ENCODE peak calls at places on chromosomes 3 and 15, in eight cellular contexts. E is heart left ventricle, O is pancreas, V is iPS DF 6.9, C is PC-3, D is cardiac muscle cell, L is small intestine, Z is Caco-2. K is an unnamed sample.

GRCh38 chr3:89312141-89312540 is 204.7 kb downstream of the EPHA3 start:
- DNase-seq in E (no peak), O (no peak), V (no peak), C (no peak), D (no peak), L (no peak), Z (no peak), K (no peak)

GRCh38 chr3:29694783-29695182 is 413.9 kb downstream of the RBMS3 start:
- DNase-seq in E (no peak), O (no peak), V (no peak), C (peak; percentile 94), D (peak; percentile 97), L (no peak), Z (peak; percentile 44), K (no peak)

GRCh38 chr3:71317749-71318458 is 265.6 kb downstream of the FOXP1 start:
- DNase-seq in E (no peak), O (no peak), V (no peak), C (no peak), D (no peak), L (peak; percentile 69), Z (no peak), K (no peak)

GRCh38 chr3:194450341-194450740 is 36.5 kb downstream of the ATP13A3 start:
- DNase-seq in E (no peak), O (no peak), V (no peak), C (peak; percentile 62), D (no peak), L (no peak), Z (no peak), K (no peak)

GRCh38 chr15:75828429-75828828 is 14.8 kb upstream of the UBE2Q2 start:
- DNase-seq in E (no peak), O (no peak), V (no peak), C (no peak), D (no peak), L (no peak), Z (no peak), K (no peak)

GRCh38 chr3:112688819-112689218 is 47.9 kb upstream of the CCDC80 start:
- DNase-seq in E (no peak), O (no peak), V (no peak), C (peak; percentile 82), D (no peak), L (no peak), Z (no peak), K (no peak)

GRCh38 chr15:41417812-41418211 is 917 bp downstream of the RTF1 start:
- DNase-seq in E (no peak), O (no peak), V (no peak), C (no peak), D (peak; percentile 14), L (peak; percentile 16), Z (no peak), K (no peak)

GRCh38 chr3:108489776-108490175 is 20.6 kb downstream of the MYH15 start:
- DNase-seq in E (no peak), O (no peak), V (peak; percentile 52), C (peak; percentile 71), D (peak; percentile 70), L (peak; percentile 35), Z (peak; percentile 51), K (no peak)

GRCh38 chr15:78065284-78065872 is 12.1 kb downstream of the TBC1D2B start:
- DNase-seq in E (peak; percentile 46), O (no peak), V (no peak), C (peak; percentile 20), D (peak; percentile 99), L (no peak), Z (peak; percentile 31), K (peak; percentile 72)

GRCh38 chr3:126511291-126511690 is 6.3 kb downstream of the UROC1 start:
- DNase-seq in E (no peak), O (peak; percentile 33), V (no peak), C (no peak), D (no peak), L (no peak), Z (no peak), K (peak; percentile 10)

GRCh38 chr3:172646439-172647015 is 64.3 kb downstream of the NCEH1 start:
- DNase-seq in E (peak; percentile 27), O (no peak), V (no peak), C (peak; percentile 41), D (peak; percentile 88), L (no peak), Z (no peak), K (no peak)

GRCh38 chr15:58052334-58052733 is 13.2 kb downstream of the ALDH1A2 start:
- DNase-seq in E (no peak), O (no peak), V (no peak), C (no peak), D (no peak), L (no peak), Z (no peak), K (peak; percentile 57)

GRCh38 chr3:5840091-5840490 is 652.6 kb downstream of the EDEM1 start:
- DNase-seq in E (no peak), O (no peak), V (no peak), C (no peak), D (no peak), L (no peak), Z (no peak), K (no peak)

DNA sequence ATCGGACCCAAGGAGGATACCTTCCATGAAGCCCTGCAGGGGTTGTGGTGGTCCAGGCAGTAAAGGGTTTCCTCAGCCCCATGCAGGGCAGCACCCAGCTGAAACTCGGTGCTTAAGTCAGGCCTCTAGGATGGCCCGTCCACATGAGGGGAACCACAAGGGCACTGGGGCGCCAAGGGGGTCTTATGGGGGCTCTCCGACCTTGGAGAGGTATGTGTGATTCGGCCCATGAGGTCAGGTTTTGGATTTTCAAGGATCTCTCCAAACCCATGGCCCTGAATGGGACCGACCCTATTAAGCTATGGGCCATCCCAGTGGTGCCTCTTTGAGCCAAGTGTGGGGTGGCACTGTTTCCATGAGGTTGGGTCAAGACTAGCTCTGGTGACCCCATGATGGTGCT is 233.3 kb downstream of the SNRPN start:
- DNase-seq in E (no peak), O (no peak), V (no peak), C (no peak), D (no peak), L (no peak), Z (no peak), K (no peak)
- H3K9me3 ChIP-seq in E (no peaks in the 10 kb centered on the region), O (no peaks in the 10 kb centered on the region), V (peaks cover 10% of the 10 kb centered on the region), C (no peaks in the 10 kb centered on the region), D (no peaks in the 10 kb centered on the region), L (peaks cover 13% of the 10 kb centered on the region), Z (peaks cover 52% of the 10 kb centered on the region), K (no peaks in the 10 kb centered on the region)

GRCh38 chr15:21267231-21267630 is 173.1 kb downstream of the POTEB3 start:
- DNase-seq in E (no peak), O (no peak), V (no peak), C (peak; percentile 1), D (no peak), L (no peak), Z (no peak), K (no peak)

GRCh38 chr15:21261965-21262850 is 178.1 kb downstream of the POTEB3 start:
- DNase-seq in E (peak; percentile 25), O (peak; percentile 56), V (no peak), C (peak; percentile 4), D (no peak), L (no peak), Z (no peak), K (peak; percentile 58)

GRCh38 chr15:21261396-21261964 is 178.8 kb downstream of the POTEB3 start:
- DNase-seq in E (no peak), O (peak; percentile 54), V (no peak), C (peak; percentile 0), D (no peak), L (no peak), Z (no peak), K (peak; percentile 56)

GRCh38 chr15:21260966-21261395 is 179.3 kb downstream of the POTEB3 start:
- DNase-seq in E (no peak), O (no peak), V (no peak), C (peak; percentile 1), D (no peak), L (no peak), Z (no peak), K (peak; percentile 53)

DNA sequence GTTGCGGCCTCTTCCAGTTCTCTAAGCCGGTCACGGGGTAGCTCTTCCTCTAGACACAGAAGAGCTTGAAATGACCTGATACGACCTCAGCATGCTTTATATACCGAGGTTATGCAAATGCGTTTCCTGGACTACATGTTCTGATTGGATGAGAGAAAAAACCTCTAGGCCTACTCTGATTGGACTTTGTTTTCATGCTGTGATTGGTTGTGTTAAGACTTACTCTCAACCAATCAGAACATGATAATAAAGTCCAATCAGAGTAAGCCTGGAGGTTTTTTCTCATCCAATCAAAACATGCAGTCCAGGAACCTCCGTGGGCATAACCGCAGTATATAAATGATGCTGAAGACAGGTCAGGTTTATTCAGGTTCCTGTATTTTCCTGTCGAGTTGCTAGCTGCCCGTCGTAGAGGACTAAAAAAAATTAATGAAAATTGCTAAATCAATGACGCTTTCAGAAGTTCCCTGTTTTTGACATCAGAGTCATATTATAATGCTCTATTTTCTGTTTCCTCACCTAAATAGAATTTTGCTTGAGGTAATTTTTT is 177.4 kb downstream of the POTEB3 start:
- DNase-seq in E (no peak), O (no peak), V (no peak), C (peak; percentile 1), D (no peak), L (no peak), Z (no peak), K (no peak)
- H3K9me3 ChIP-seq in E (no peaks in the 10 kb centered on the region), O (no peaks in the 10 kb centered on the region), V (peaks cover 31% of the 10 kb centered on the region), C (peaks cover 9% of the 10 kb centered on the region), D (peaks cover 6% of the 10 kb centered on the region), L (peaks cover 2% of the 10 kb centered on the region), Z (peaks cover 2% of the 10 kb centered on the region), K (no peaks in the 10 kb centered on the region)

DNA sequence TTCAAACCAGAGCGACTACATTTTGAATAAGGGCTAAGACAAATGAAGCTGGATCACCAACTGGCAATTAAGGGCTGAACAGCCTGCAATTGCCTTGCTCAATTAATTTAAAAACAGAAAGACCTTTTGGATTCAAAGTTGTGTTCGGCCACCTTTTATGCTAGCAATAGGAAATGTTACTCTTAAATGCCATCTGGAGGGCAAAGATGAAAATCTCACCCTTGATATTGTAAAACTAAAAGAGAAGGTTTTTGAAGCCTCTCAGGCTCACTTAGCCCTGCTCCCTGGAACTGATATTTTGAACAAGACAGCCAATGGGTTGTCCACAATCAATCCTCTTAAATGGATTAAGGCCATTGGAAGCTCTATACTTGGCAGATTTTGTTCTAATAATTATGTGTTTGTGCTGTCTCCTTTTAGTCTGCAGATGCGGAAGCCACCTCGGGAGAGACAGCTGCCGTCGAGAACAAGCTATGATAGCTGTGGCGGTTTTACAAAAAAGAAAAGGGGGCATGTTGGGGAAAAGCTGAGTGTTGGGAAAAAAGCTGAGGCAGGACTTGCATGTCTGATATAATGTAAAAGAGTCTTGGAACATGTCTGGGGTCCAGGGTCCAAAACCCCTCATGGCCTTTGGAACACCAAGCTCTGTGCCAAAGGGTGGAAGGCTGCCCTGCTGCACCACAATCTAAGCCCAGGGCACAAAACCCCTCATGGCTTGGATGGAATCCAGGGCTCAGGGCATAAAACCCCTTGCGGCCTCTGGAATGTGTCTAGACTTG is 44.4 kb downstream of the ACAD9 start:
- DNase-seq in E (no peak), O (no peak), V (no peak), C (no peak), D (no peak), L (no peak), Z (no peak), K (no peak)
- H3K9me3 ChIP-seq in E (no peaks in the 10 kb centered on the region), O (no peaks in the 10 kb centered on the region), V (peaks cover 12% of the 10 kb centered on the region), C (no peaks in the 10 kb centered on the region), D (no peaks in the 10 kb centered on the region), L (peaks cover 2% of the 10 kb centered on the region), Z (peaks cover 40% of the 10 kb centered on the region), K (peaks cover 11% of the 10 kb centered on the region)

DNA sequence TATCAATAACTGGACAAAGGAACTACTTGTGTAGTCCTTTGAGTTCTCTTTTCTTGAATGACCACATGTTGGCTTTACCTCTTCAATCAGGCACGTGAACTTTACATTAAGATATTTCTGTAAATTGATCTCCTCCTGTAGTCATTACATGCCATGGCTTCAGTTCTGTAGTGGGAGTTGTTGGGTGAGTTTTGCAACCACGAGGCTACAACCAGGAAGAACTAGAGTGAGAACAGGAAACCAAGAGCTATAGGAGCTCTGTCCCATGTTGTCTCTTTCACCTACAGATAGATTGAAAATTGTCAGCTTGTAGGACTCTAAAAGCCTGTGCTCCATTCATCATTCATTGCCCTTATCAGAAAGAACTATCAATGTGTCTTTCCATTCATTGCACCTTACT is 2.0 kb downstream of the RSRC1 start:
- DNase-seq in E (no peak), O (no peak), V (no peak), C (peak; percentile 2), D (no peak), L (no peak), Z (no peak), K (no peak)
- H3K9me3 ChIP-seq in E (no peaks in the 10 kb centered on the region), O (no peaks in the 10 kb centered on the region), V (no peaks in the 10 kb centered on the region), C (no peaks in the 10 kb centered on the region), D (no peaks in the 10 kb centered on the region), L (no peaks in the 10 kb centered on the region), Z (no peaks in the 10 kb centered on the region), K (peaks cover 5% of the 10 kb centered on the region)